ENCODE peak calls at places on chromosome 21, in ten cellular contexts. K is IMR-90, T is upper lobe of right lung, L is M059J, C is fibroblast of the conjunctiva, S is GM19239, J is stromal cell of bone marrow, V is T-cell, Z is AG20443, O is AG08396. Q is an unnamed sample.

GRCh38 chr21:34023691-34024381 is 49.5 kb upstream of the MRPS6 start:
- DNase-seq in K (no peak), T (no peak), L (no peak), C (no peak), S (no peak), J (no peak), V (no peak), Z (no peak), O (no peak), Q (no peak)

GRCh38 chr21:15289896-15290841 is 225.4 kb upstream of the NRIP1 start:
- DNase-seq in K (no peak), T (peak; percentile 70), L (peak; percentile 45), C (no peak), S (no peak), J (no peak), V (no peak), Z (peak; percentile 21), O (no peak), Q (no peak)

GRCh38 chr21:36854391-36854790 is 112.1 kb downstream of the HLCS start:
- DNase-seq in K (peak; percentile 34), T (no peak), L (peak; percentile 36), C (peak; percentile 23), S (peak; percentile 15), J (no peak), V (no peak), Z (peak; percentile 28), O (peak; percentile 39), Q (no peak)

GRCh38 chr21:43274022-43274945 is 105.5 kb downstream of the CRYAA start:
- DNase-seq in K (no peak), T (peak; percentile 55), L (no peak), C (no peak), S (no peak), J (no peak), V (no peak), Z (no peak), O (no peak), Q (no peak)

GRCh38 chr21:38806942-38807284 is 1.2 kb downstream of the ETS2 start:
- DNase-seq in K (peak; percentile 49), T (no peak), L (peak; percentile 64), C (no peak), S (no peak), J (no peak), V (no peak), Z (no peak), O (no peak), Q (no peak)

GRCh38 chr21:21997390-21998333 is 999.5 kb downstream of the NCAM2 start:
- DNase-seq in K (no peak), T (no peak), L (peak; percentile 19), C (no peak), S (no peak), J (no peak), V (no peak), Z (no peak), O (no peak), Q (no peak)

GRCh38 chr21:46189213-46189958 is 5.1 kb upstream of the SPATC1L start:
- DNase-seq in K (peak; percentile 58), T (peak; percentile 53), L (peak; percentile 61), C (no peak), S (no peak), J (no peak), V (no peak), Z (peak; percentile 64), O (peak; percentile 50), Q (no peak)

GRCh38 chr21:46124083-46124925 is 26.4 kb downstream of the COL6A2 start:
- DNase-seq in K (no peak), T (peak; percentile 57), L (no peak), C (no peak), S (no peak), J (no peak), V (peak; percentile 2), Z (peak; percentile 11), O (no peak), Q (no peak)

GRCh38 chr21:35981514-35982070 is 78.7 kb downstream of the SETD4 start:
- DNase-seq in K (no peak), T (no peak), L (no peak), C (no peak), S (no peak), J (no peak), V (no peak), Z (no peak), O (no peak), Q (no peak)

GRCh38 chr21:38312822-38313221 is 56.0 kb downstream of the KCNJ15 start:
- DNase-seq in K (no peak), T (no peak), L (no peak), C (no peak), S (no peak), J (no peak), V (no peak), Z (no peak), O (no peak), Q (no peak)

GRCh38 chr21:42093991-42094417 is 22.9 kb downstream of the UMODL1 start:
- DNase-seq in K (peak; percentile 93), T (no peak), L (peak; percentile 98), C (peak; percentile 34), S (no peak), J (peak; percentile 92), V (no peak), Z (peak; percentile 92), O (peak; percentile 89), Q (no peak)

GRCh38 chr21:45998276-45998701 is 16.7 kb downstream of the COL6A1 start:
- DNase-seq in K (no peak), T (no peak), L (no peak), C (no peak), S (no peak), J (no peak), V (no peak), Z (no peak), O (no peak), Q (no peak)

GRCh38 chr21:33158654-33159053 is 71.1 kb upstream of the IFNAR2 start:
- DNase-seq in K (no peak), T (no peak), L (no peak), C (no peak), S (no peak), J (no peak), V (no peak), Z (no peak), O (no peak), Q (no peak)

GRCh38 chr21:41582298-41582840 is 74.4 kb upstream of the TMPRSS2 start:
- DNase-seq in K (no peak), T (peak; percentile 23), L (no peak), C (no peak), S (no peak), J (no peak), V (no peak), Z (no peak), O (no peak), Q (no peak)

GRCh38 chr21:38042246-38042645 is 126.0 kb upstream of the KCNJ6 start:
- DNase-seq in K (no peak), T (no peak), L (peak; percentile 38), C (no peak), S (no peak), J (no peak), V (no peak), Z (no peak), O (no peak), Q (no peak)

GRCh38 chr21:42562258-42562657 is 48.6 kb downstream of the SLC37A1 start:
- DNase-seq in K (no peak), T (peak; percentile 13), L (no peak), C (no peak), S (no peak), J (no peak), V (no peak), Z (no peak), O (no peak), Q (no peak)

GRCh38 chr21:34916446-34916845 is 132.7 kb downstream of the RUNX1 start:
- DNase-seq in K (peak; percentile 86), T (no peak), L (no peak), C (no peak), S (no peak), J (no peak), V (no peak), Z (peak; percentile 80), O (peak; percentile 23), Q (no peak)

GRCh38 chr21:25329227-25329626 is 278.1 kb downstream of the MRPL39 start:
- DNase-seq in K (peak; percentile 91), T (no peak), L (peak; percentile 90), C (peak; percentile 16), S (no peak), J (peak; percentile 39), V (no peak), Z (peak; percentile 61), O (peak; percentile 33), Q (no peak)

GRCh38 chr21:38097789-38098188 is 159.0 kb upstream of the KCNJ15 start:
- DNase-seq in K (no peak), T (no peak), L (no peak), C (no peak), S (no peak), J (no peak), V (no peak), Z (no peak), O (no peak), Q (no peak)

Q was measured in T follicular helper cell.